ENCODE peak calls at places on chromosomes 1 and 21, in nine cellular contexts. P, O, N, M, U, Q, E, B and R are unnamed samples.

GRCh38 chr1:234918216-234918841 is 210.3 kb downstream of the TOMM20 start:
- DNase-seq in P (peak; percentile 72), O (no peak), N (no peak), M (no peak), U (no peak), Q (no peak), E (peak; percentile 62), B (no peak), R (no peak)

GRCh38 chr1:116737020-116737854 is 17.0 kb upstream of the CD2 start:
- DNase-seq in P (peak; percentile 36), O (no peak), N (peak; percentile 67), M (peak; percentile 91), U (peak; percentile 50), Q (peak; percentile 45), E (no peak), B (no peak), R (peak; percentile 64)

GRCh38 chr1:22174446-22174845 is 31.5 kb upstream of the WNT4 start:
- DNase-seq in P (no peak), O (no peak), N (no peak), M (no peak), U (no peak), Q (no peak), E (no peak), B (no peak), R (no peak)

GRCh38 chr1:92701147-92701546 is 83.8 kb downstream of the EVI5 start:
- DNase-seq in P (no peak), O (no peak), N (no peak), M (no peak), U (peak; percentile 38), Q (no peak), E (no peak), B (no peak), R (no peak)

GRCh38 chr1:232274236-232274855 is 355.6 kb downstream of the SIPA1L2 start:
- DNase-seq in P (no peak), O (no peak), N (no peak), M (no peak), U (peak; percentile 3), Q (no peak), E (no peak), B (no peak), R (no peak)

GRCh38 chr1:246750752-246751151 is 26.5 kb downstream of the SCCPDH start:
- DNase-seq in P (no peak), O (no peak), N (no peak), M (no peak), U (no peak), Q (no peak), E (no peak), B (no peak), R (no peak)

GRCh38 chr1:38308780-38309179 is 262.2 kb upstream of the POU3F1 start:
- DNase-seq in P (no peak), O (no peak), N (peak; percentile 2), M (no peak), U (no peak), Q (no peak), E (no peak), B (no peak), R (no peak)

GRCh38 chr1:58290685-58291372 is 255.7 kb downstream of the OMA1 start:
- DNase-seq in P (peak; percentile 32), O (no peak), N (peak; percentile 84), M (peak; percentile 1), U (peak; percentile 21), Q (peak; percentile 19), E (no peak), B (no peak), R (peak; percentile 11)

GRCh38 chr1:205348559-205349477 is 7.9 kb downstream of the KLHDC8A start:
- DNase-seq in P (no peak), O (no peak), N (no peak), M (no peak), U (no peak), Q (no peak), E (peak; percentile 33), B (no peak), R (peak; percentile 81)

GRCh38 chr1:91224878-91225277 is 179.8 kb downstream of the HFM1 start:
- DNase-seq in P (no peak), O (no peak), N (no peak), M (no peak), U (no peak), Q (no peak), E (no peak), B (no peak), R (no peak)

GRCh38 chr1:7379445-7379971 is 391.6 kb upstream of the VAMP3 start:
- DNase-seq in P (peak; percentile 4), O (no peak), N (peak; percentile 38), M (no peak), U (peak; percentile 75), Q (no peak), E (no peak), B (no peak), R (no peak)

GRCh38 chr1:245060684-245061374 is 94.0 kb upstream of the KIF26B start:
- DNase-seq in P (no peak), O (no peak), N (no peak), M (no peak), U (peak; percentile 85), Q (no peak), E (no peak), B (no peak), R (no peak)

GRCh38 chr1:117396074-117396473 is 28.8 kb downstream of the MAN1A2 start:
- DNase-seq in P (no peak), O (no peak), N (no peak), M (no peak), U (no peak), Q (no peak), E (no peak), B (no peak), R (no peak)

GRCh38 chr1:241250465-241250864 is 106.5 kb downstream of the RGS7 start:
- DNase-seq in P (no peak), O (no peak), N (no peak), M (no peak), U (no peak), Q (no peak), E (no peak), B (no peak), R (no peak)

GRCh38 chr1:168531605-168532345 is 12.0 kb downstream of the XCL2 start:
- DNase-seq in P (no peak), O (no peak), N (no peak), M (peak; percentile 84), U (no peak), Q (no peak), E (no peak), B (no peak), R (no peak)

GRCh38 chr1:53460666-53461328 is 1.6 kb downstream of the DMRTB1 start:
- DNase-seq in P (no peak), O (no peak), N (no peak), M (no peak), U (no peak), Q (no peak), E (no peak), B (no peak), R (no peak)

GRCh38 chr1:84122780-84123382 is 21.2 kb upstream of the PRKACB start:
- DNase-seq in P (peak; percentile 13), O (no peak), N (peak; percentile 50), M (peak; percentile 69), U (peak; percentile 74), Q (peak; percentile 28), E (no peak), B (peak; percentile 24), R (peak; percentile 51)

GRCh38 chr1:95854457-95854856 is 620.4 kb downstream of the RWDD3 start:
- DNase-seq in P (no peak), O (no peak), N (no peak), M (no peak), U (no peak), Q (no peak), E (no peak), B (no peak), R (no peak)

GRCh38 chr1:203559523-203559922 is 65.6 kb downstream of the OPTC start:
- DNase-seq in P (no peak), O (no peak), N (no peak), M (no peak), U (peak; percentile 68), Q (no peak), E (no peak), B (no peak), R (no peak)

GRCh38 chr1:99860703-99861102 is 10.5 kb downstream of the AGL start:
- DNase-seq in P (no peak), O (no peak), N (no peak), M (no peak), U (no peak), Q (no peak), E (no peak), B (no peak), R (no peak)

GRCh38 chr1:226783202-226783601 is 44.1 kb upstream of the ITPKB start:
- DNase-seq in P (no peak), O (no peak), N (no peak), M (no peak), U (no peak), Q (no peak), E (no peak), B (no peak), R (no peak)
- H3K27ac ChIP-seq in P (no peak overlapping the region), O (no peak overlapping the region), N (no peak overlapping the region), M (no peak overlapping the region), U (no peak overlapping the region), Q (no peak overlapping the region), E (no peak overlapping the region), B (no peak overlapping the region), R (no peak overlapping the region)

GRCh38 chr21:44321846-44322450 is 17.2 kb downstream of the CFAP410 start:
- DNase-seq in P (no peak), O (no peak), N (no peak), M (no peak), U (no peak), Q (no peak), E (no peak), B (no peak), R (no peak)
- H3K36me3 ChIP-seq in P (peaks cover 14% of the 10 kb centered on the region), O (peaks cover 95% of the 10 kb centered on the region), N (peaks cover 15% of the 10 kb centered on the region), M (peaks cover 40% of the 10 kb centered on the region), U (peaks cover 17% of the 10 kb centered on the region), Q (no peaks in the 10 kb centered on the region), E (peaks cover 88% of the 10 kb centered on the region), B (peaks cover 28% of the 10 kb centered on the region), R (no peaks in the 10 kb centered on the region)

DNA sequence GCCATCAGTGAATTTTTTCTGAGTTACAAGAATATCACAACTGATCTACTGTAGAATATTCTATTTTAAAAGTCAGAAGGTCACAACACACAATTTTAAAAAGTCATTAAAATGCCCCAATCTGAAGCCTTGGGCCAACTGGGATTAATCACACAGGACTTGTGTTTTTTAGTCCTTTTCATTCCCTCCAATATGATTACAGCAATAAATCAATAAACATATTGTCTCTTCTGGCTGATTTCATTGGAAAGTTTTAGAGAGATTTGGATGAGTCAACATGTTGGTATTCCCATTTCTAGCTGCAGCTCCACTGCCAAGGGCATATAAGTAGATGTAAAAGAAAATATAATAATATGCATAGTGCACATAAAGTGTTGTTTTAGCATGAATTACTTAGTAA is 85.8 kb downstream of the NIBAN1 start:
- DNase-seq in P (no peak), O (no peak), N (no peak), M (no peak), U (peak; percentile 84), Q (no peak), E (no peak), B (no peak), R (no peak)
- H3K27ac ChIP-seq in P (peak overlapping the region; percentile 92), O (no peak overlapping the region), N (no peak overlapping the region), M (no peak overlapping the region), U (no peak overlapping the region), Q (no peak overlapping the region), E (no peak overlapping the region), B (no peak overlapping the region), R (no peak overlapping the region)

DNA sequence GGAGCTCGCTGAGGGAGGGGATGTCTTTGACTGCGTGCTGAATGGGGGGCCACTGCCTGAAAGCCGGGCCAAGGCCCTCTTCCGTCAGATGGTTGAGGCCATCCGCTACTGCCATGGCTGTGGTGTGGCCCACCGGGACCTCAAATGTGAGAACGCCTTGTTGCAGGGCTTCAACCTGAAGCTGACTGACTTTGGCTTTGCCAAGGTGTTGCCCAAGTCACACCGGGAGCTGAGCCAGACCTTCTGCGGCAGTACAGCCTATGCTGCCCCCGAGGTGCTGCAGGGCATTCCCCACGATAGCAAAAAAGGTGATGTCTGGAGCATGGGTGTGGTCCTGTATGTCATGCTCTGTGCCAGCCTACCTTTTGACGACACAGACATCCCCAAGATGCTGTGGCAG is 1.4 kb downstream of the TSSK3 start:
- DNase-seq in P (no peak), O (no peak), N (no peak), M (no peak), U (no peak), Q (no peak), E (peak; percentile 75), B (no peak), R (no peak)
- H3K36me3 ChIP-seq in P (peaks cover 18% of the 10 kb centered on the region), O (peaks cover 48% of the 10 kb centered on the region), N (peaks cover 21% of the 10 kb centered on the region), M (peaks cover 45% of the 10 kb centered on the region), U (peaks cover 12% of the 10 kb centered on the region), Q (peaks cover 18% of the 10 kb centered on the region), E (peaks cover 43% of the 10 kb centered on the region), B (peaks cover 15% of the 10 kb centered on the region), R (no peaks in the 10 kb centered on the region)